ENCODE peak calls at places on chromosomes 16 and 17, in seven cellular contexts. M is substantia nigra; A is activated T-helper 1 cell treated with anti-CD3 and anti-CD28 coated beads, Interleukin-2, amount 50 U/mL, for 16 hours; I is prostate gland; V is neural progenitor cell; Z is left lobe of liver; G is foreskin melanocyte. W is an unnamed sample.

GRCh38 chr17:71635187-71635586 is 485.6 kb upstream of the SOX9 start:
- DNase-seq in M (no peak), A (no peak), I (no peak), V (no peak), Z (no peak), G (no peak), W (no peak)

GRCh38 chr16:81645303-81645702 is 133.8 kb upstream of the PLCG2 start:
- DNase-seq in M (peak; percentile 67), A (no peak), I (peak; percentile 91), V (peak; percentile 37), Z (no peak), G (no peak), W (peak; percentile 88)

GRCh38 chr17:44981221-44981968 is 13.3 kb upstream of the C1QL1 start:
- DNase-seq in M (no peak), A (no peak), I (no peak), V (no peak), Z (peak; percentile 70), G (no peak), W (peak; percentile 58)

GRCh38 chr17:62064029-62064790 is 868 bp downstream of the MED13 start:
- DNase-seq in M (no peak), A (no peak), I (peak; percentile 21), V (no peak), Z (no peak), G (no peak), W (no peak)

GRCh38 chr17:28895794-28896447 is 1.6 kb downstream of the FLOT2 start:
- DNase-seq in M (no peak), A (no peak), I (no peak), V (peak; percentile 10), Z (no peak), G (no peak), W (no peak)

GRCh38 chr17:19712436-19713004 is 3.9 kb downstream of the SLC47A2 start:
- DNase-seq in M (no peak), A (no peak), I (no peak), V (no peak), Z (peak; percentile 37), G (no peak), W (no peak)

GRCh38 chr16:71878911-71879310 is 5.1 kb downstream of the ZNF821 start:
- DNase-seq in M (no peak), A (no peak), I (no peak), V (no peak), Z (no peak), G (no peak), W (no peak)

GRCh38 chr17:7417056-7417655 is 3.0 kb upstream of the SPEM1 start:
- DNase-seq in M (no peak), A (no peak), I (no peak), V (no peak), Z (no peak), G (no peak), W (no peak)

GRCh38 chr16:88545781-88546180 is 24.4 kb upstream of the ZC3H18 start:
- DNase-seq in M (no peak), A (no peak), I (no peak), V (no peak), Z (no peak), G (no peak), W (no peak)

GRCh38 chr16:88761143-88761534 is 23.9 kb downstream of the PIEZO1 start:
- DNase-seq in M (no peak), A (no peak), I (no peak), V (no peak), Z (no peak), G (no peak), W (no peak)

GRCh38 chr16:2675021-2675420 is 7.3 kb upstream of the KCTD5 start:
- DNase-seq in M (no peak), A (no peak), I (no peak), V (no peak), Z (no peak), G (no peak), W (no peak)

GRCh38 chr16:87044031-87044380 is 273.2 kb downstream of the C16orf95 start:
- DNase-seq in M (no peak), A (no peak), I (no peak), V (no peak), Z (no peak), G (no peak), W (no peak)

GRCh38 chr17:59851431-59852375 is 41.0 kb downstream of the TUBD1 start:
- DNase-seq in M (no peak), A (no peak), I (peak; percentile 65), V (no peak), Z (peak; percentile 37), G (no peak), W (peak; percentile 48)

GRCh38 chr17:78010759-78011158 is 52.3 kb downstream of the TNRC6C start:
- DNase-seq in M (no peak), A (no peak), I (no peak), V (no peak), Z (no peak), G (no peak), W (no peak)

GRCh38 chr17:21843318-21843865 is 151.1 kb downstream of the KCNJ18 start:
- DNase-seq in M (no peak), A (no peak), I (no peak), V (no peak), Z (no peak), G (no peak), W (no peak)

GRCh38 chr16:2339521-2340484 is 725 bp downstream of the ABCA3 start:
- DNase-seq in M (peak; percentile 36), A (no peak), I (peak; percentile 33), V (peak; percentile 75), Z (peak; percentile 58), G (no peak), W (peak; percentile 54)

GRCh38 chr16:49439050-49439449 is 65.4 kb downstream of the C16orf78 start:
- DNase-seq in M (no peak), A (no peak), I (no peak), V (peak; percentile 76), Z (no peak), G (no peak), W (no peak)

GRCh38 chr16:11530171-11530940 is 56.4 kb downstream of the LITAF start:
- DNase-seq in M (no peak), A (no peak), I (no peak), V (peak; percentile 12), Z (no peak), G (peak; percentile 68), W (no peak)

GRCh38 chr16:31331141-31331764 is 23.7 kb upstream of the ITGAX start:
- DNase-seq in M (no peak), A (no peak), I (no peak), V (peak; percentile 72), Z (no peak), G (no peak), W (peak; percentile 10)

GRCh38 chr16:2156025-2156848 is 655 bp downstream of the TRAF7 start:
- DNase-seq in M (no peak), A (no peak), I (no peak), V (peak; percentile 61), Z (no peak), G (peak; percentile 18), W (peak; percentile 72)

GRCh38 chr17:47649153-47649971 is at the start of gene KPNB1:
- DNase-seq in M (peak; percentile 99), A (peak; percentile 94), I (peak; percentile 100), V (peak; percentile 100), Z (peak; percentile 100), G (peak; percentile 100), W (peak; percentile 97)

GRCh38 chr17:38747385-38748328 is 479 bp downstream of the PCGF2 start:
- DNase-seq in M (no peak), A (no peak), I (peak; percentile 65), V (peak; percentile 80), Z (no peak), G (no peak), W (peak; percentile 51)

GRCh38 chr16:57013268-57013667 is 23.9 kb downstream of the NLRC5 start:
- DNase-seq in M (no peak), A (no peak), I (no peak), V (no peak), Z (no peak), G (no peak), W (peak; percentile 20)

GRCh38 chr16:19785512-19786130 is 67.5 kb downstream of the IQCK start:
- DNase-seq in M (peak; percentile 50), A (no peak), I (no peak), V (no peak), Z (peak; percentile 19), G (no peak), W (no peak)

GRCh38 chr17:43701318-43701743 is 39.6 kb upstream of the MEOX1 start:
- DNase-seq in M (no peak), A (no peak), I (no peak), V (no peak), Z (no peak), G (no peak), W (peak; percentile 61)

GRCh38 chr17:12959441-12959840 is 58.4 kb downstream of the ELAC2 start:
- DNase-seq in M (no peak), A (no peak), I (no peak), V (no peak), Z (no peak), G (no peak), W (no peak)

GRCh38 chr17:2688351-2689342 is 22.9 kb downstream of the CLUH start:
- DNase-seq in M (no peak), A (no peak), I (no peak), V (no peak), Z (peak; percentile 45), G (no peak), W (no peak)

GRCh38 chr16:17606460-17606859 is 135.7 kb upstream of the XYLT1 start:
- DNase-seq in M (no peak), A (no peak), I (peak; percentile 43), V (no peak), Z (no peak), G (no peak), W (no peak)

GRCh38 chr16:12016166-12016947 is 39.8 kb downstream of the SNX29 start:
- DNase-seq in M (no peak), A (no peak), I (no peak), V (no peak), Z (no peak), G (no peak), W (no peak)

GRCh38 chr16:52976539-52977167 is 76.0 kb downstream of the CHD9NB start:
- DNase-seq in M (no peak), A (no peak), I (no peak), V (peak; percentile 30), Z (no peak), G (peak; percentile 13), W (peak; percentile 7)

GRCh38 chr16:47600376-47600775 is 139.2 kb downstream of the PHKB start:
- DNase-seq in M (no peak), A (no peak), I (no peak), V (no peak), Z (no peak), G (no peak), W (no peak)

GRCh38 chr17:48995332-48995870 is 1.8 kb upstream of the IGF2BP1 start:
- DNase-seq in M (no peak), A (no peak), I (no peak), V (peak; percentile 85), Z (peak; percentile 33), G (no peak), W (peak; percentile 10)

GRCh38 chr17:17727111-17727659 is 45.9 kb downstream of the RAI1 start:
- DNase-seq in M (no peak), A (no peak), I (no peak), V (no peak), Z (no peak), G (no peak), W (no peak)

GRCh38 chr17:68576811-68577551 is 24.2 kb downstream of the FAM20A start:
- DNase-seq in M (no peak), A (no peak), I (no peak), V (no peak), Z (no peak), G (no peak), W (peak; percentile 70)

W was measured in AG08396.